ENCODE peak calls at places on chromosomes 2 and 18, in seven cellular contexts. O, C, T, B, E, Z and K are unnamed samples.

GRCh38 chr2:18788590-18788989 is 199.2 kb upstream of the NT5C1B start:
- DNase-seq in O (no peak), C (no peak), T (no peak), B (no peak), E (no peak), Z (no peak), K (no peak)

GRCh38 chr2:133734699-133735098 is 166.4 kb upstream of the NCKAP5 start:
- DNase-seq in O (no peak), C (no peak), T (no peak), B (no peak), E (no peak), Z (no peak), K (no peak)

GRCh38 chr2:14634885-14635871 is 2.7 kb downstream of the LRATD1 start:
- DNase-seq in O (peak), C (peak), T (peak), B (no peak), E (peak), Z (no peak), K (no peak)

GRCh38 chr2:128585706-128586105 is 267.0 kb upstream of the HS6ST1 start:
- DNase-seq in O (no peak), C (no peak), T (no peak), B (peak), E (no peak), Z (no peak), K (no peak)

GRCh38 chr2:223993634-223994232 is 36.5 kb downstream of the MRPL44 start:
- DNase-seq in O (no peak), C (peak), T (peak), B (peak), E (peak), Z (no peak), K (no peak)

GRCh38 chr2:148240838-148241237 is 219.9 kb downstream of the MBD5 start:
- DNase-seq in O (no peak), C (no peak), T (no peak), B (no peak), E (no peak), Z (no peak), K (no peak)

GRCh38 chr2:201126308-201127127 is 10.6 kb downstream of the CFLAR start:
- DNase-seq in O (no peak), C (no peak), T (no peak), B (no peak), E (no peak), Z (no peak), K (no peak)

GRCh38 chr2:63737085-63737701 is 104.5 kb upstream of the UGP2 start:
- DNase-seq in O (no peak), C (no peak), T (no peak), B (no peak), E (no peak), Z (no peak), K (no peak)

GRCh38 chr2:120609826-120610395 is 125.8 kb upstream of the GLI2 start:
- DNase-seq in O (no peak), C (no peak), T (no peak), B (no peak), E (no peak), Z (no peak), K (no peak)

GRCh38 chr2:25362564-25363145 is 20.9 kb upstream of the DNMT3A start:
- DNase-seq in O (no peak), C (no peak), T (no peak), B (no peak), E (no peak), Z (no peak), K (peak)

GRCh38 chr2:37523861-37524362 is 147.5 kb downstream of the CDC42EP3 start:
- DNase-seq in O (peak), C (no peak), T (no peak), B (peak), E (no peak), Z (no peak), K (no peak)

GRCh38 chr18:62537042-62537894 is 14.4 kb downstream of the ZCCHC2 start:
- DNase-seq in O (no peak), C (no peak), T (no peak), B (no peak), E (no peak), Z (no peak), K (no peak)

GRCh38 chr18:45688834-45689233 is 35.1 kb upstream of the SLC14A1 start:
- DNase-seq in O (no peak), C (no peak), T (no peak), B (no peak), E (no peak), Z (no peak), K (no peak)

GRCh38 chr18:7647500-7647899 is 80.4 kb downstream of the PTPRM start:
- DNase-seq in O (no peak), C (no peak), T (no peak), B (no peak), E (no peak), Z (no peak), K (no peak)

GRCh38 chr2:112812318-112813042 is 24.1 kb downstream of the IL1B start:
- DNase-seq in O (no peak), C (peak), T (no peak), B (peak), E (no peak), Z (no peak), K (no peak)

GRCh38 chr2:197838036-197838435 is 33.6 kb downstream of the PLCL1 start:
- DNase-seq in O (no peak), C (no peak), T (no peak), B (peak), E (no peak), Z (no peak), K (no peak)

GRCh38 chr2:204538179-204539009 is 6.9 kb upstream of the PARD3B start:
- DNase-seq in O (no peak), C (no peak), T (no peak), B (peak), E (no peak), Z (no peak), K (no peak)

GRCh38 chr18:2994603-2995432 is 18.1 kb downstream of the LPIN2 start:
- DNase-seq in O (peak), C (peak), T (no peak), B (no peak), E (no peak), Z (no peak), K (peak)

GRCh38 chr2:170966648-170967396 is 37.8 kb downstream of the GORASP2 start:
- DNase-seq in O (no peak), C (peak), T (peak), B (no peak), E (no peak), Z (no peak), K (no peak)

GRCh38 chr2:6866239-6866745 is 585 bp upstream of the CMPK2 start:
- DNase-seq in O (no peak), C (peak), T (peak), B (no peak), E (no peak), Z (no peak), K (no peak)

GRCh38 chr2:128557841-128558241 is 239.2 kb upstream of the HS6ST1 start:
- DNase-seq in O (no peak), C (no peak), T (no peak), B (peak), E (no peak), Z (no peak), K (no peak)

GRCh38 chr2:200575957-200576356 is 9.9 kb upstream of the AOX1 start:
- DNase-seq in O (no peak), C (no peak), T (no peak), B (no peak), E (no peak), Z (no peak), K (no peak)

GRCh38 chr18:12769644-12770440 is 67.0 kb downstream of the PSMG2 start:
- DNase-seq in O (no peak), C (no peak), T (no peak), B (no peak), E (no peak), Z (no peak), K (no peak)

GRCh38 chr2:62657752-62658151 is 47.8 kb upstream of the EHBP1 start:
- DNase-seq in O (no peak), C (no peak), T (no peak), B (no peak), E (no peak), Z (no peak), K (no peak)

GRCh38 chr2:45014016-45014702 is 4.9 kb upstream of the SIX2 start:
- DNase-seq in O (peak), C (no peak), T (peak), B (no peak), E (peak), Z (no peak), K (no peak)
- TF ChIP-seq CTCF in O (peak), C (no peak), T (peak), B (peak), E (peak), Z (peak), K (no peak)

GRCh38 chr2:143629344-143629743 is 500.1 kb downstream of the ARHGAP15 start:
- DNase-seq in O (no peak), C (no peak), T (no peak), B (peak), E (no peak), Z (no peak), K (no peak)
- TF ChIP-seq CTCF in O (no peak), C (no peak), T (no peak), B (no peak), E (no peak), Z (no peak), K (no peak)

DNA sequence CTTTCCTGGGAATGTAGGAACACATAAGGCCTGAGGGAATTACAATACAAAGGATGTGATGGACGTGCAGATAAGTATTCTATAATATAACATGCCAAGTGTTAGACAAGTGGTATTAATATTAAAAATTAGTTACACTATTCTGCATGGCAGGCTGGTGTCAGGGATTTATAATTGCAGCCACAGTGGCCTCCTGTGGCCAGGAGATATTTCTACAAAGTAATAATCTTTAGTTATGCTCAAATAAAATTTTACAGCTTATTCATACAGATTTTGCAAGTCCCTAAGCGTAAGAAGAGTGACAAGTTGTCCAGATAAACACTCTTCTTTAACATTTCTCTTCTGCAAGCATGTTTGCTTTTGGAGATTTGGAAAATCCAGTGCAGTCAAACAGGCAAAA is 90.4 kb upstream of the CBLN2 start:
- DNase-seq in O (no peak), C (peak), T (no peak), B (no peak), E (no peak), Z (no peak), K (no peak)
- TF ChIP-seq CTCF in O (no peak), C (no peak), T (no peak), B (no peak), E (no peak), Z (no peak), K (no peak)

DNA sequence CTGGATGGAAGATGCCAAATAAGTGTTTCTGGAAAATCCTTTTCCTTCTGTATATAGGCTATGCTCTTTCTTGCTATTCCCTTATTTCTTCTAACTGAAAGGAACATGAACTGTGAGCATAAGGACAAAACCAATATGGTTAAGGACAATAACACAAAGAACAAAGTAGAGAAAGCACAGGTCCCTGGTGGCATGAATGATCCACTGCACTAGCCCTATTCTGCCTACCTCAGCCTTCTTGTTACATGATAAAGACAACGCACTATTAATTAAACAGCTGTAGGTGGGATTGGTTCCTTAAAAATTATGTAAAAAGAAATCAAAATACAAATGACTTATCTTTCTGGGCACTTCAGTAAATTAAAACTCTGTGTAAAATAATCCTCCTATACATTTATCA is 1.9 kb upstream of the WDR75 start:
- DNase-seq in O (no peak), C (no peak), T (no peak), B (no peak), E (no peak), Z (no peak), K (no peak)
- TF ChIP-seq CTCF in O (no peak), C (peak), T (peak), B (peak), E (peak), Z (no peak), K (no peak)

GRCh38 chr2:84257871-84258270 is 201.2 kb downstream of the SUCLG1 start:
- DNase-seq in O (no peak), C (no peak), T (no peak), B (no peak), E (no peak), Z (no peak), K (no peak)
- TF ChIP-seq CTCF in O (no peak), C (no peak), T (no peak), B (no peak), E (peak), Z (no peak), K (no peak)

DNA sequence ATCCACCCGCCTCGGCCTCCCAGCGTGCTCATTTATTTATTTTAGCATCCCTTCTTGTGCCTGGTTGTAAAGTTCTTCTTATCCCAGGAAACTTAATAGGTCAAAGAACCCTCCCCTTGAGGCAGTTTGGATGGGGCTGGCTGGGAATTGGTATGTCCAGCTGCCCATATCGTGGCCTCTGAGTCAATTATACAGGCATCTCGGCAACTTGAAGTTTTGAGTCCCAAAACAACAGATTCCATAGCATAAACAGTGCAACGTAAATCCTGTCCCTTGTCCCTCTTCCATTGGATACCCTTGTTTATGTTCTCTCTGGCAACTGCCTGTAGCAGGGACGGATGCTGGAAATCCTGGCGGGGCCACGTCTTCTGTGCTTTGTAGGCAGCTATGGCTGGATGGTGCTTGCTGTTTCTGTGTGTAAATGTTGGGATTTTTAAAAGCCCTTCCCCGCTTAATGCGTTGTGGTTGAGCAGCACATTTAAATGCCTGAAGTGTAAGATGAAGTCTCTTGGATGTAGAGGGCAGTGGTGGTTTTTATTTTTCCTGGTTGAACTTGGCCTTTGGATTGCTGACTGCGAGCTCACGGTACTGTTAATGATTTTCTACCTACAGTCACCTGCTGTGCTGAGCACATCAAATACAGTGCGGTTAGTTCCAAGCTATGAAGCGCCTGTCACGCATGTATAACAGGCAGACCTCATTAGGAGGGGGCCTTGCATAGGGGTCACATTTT is 84.4 kb downstream of the NEDD4L start:
- DNase-seq in O (no peak), C (peak), T (no peak), B (no peak), E (no peak), Z (no peak), K (no peak)
- TF ChIP-seq CTCF in O (no peak), C (no peak), T (no peak), B (no peak), E (no peak), Z (no peak), K (no peak)